ENCODE peak calls at places on chromosome 16, in nine cellular contexts. N is A549; O is stimulated activated CD4-positive, alpha-beta T cell treated with anti-CD3 and anti-CD28 coated beads, Interleukin-1b, Interleukin-23, amount 100 ng/mL, for 4 hours; S is Right ventricle myocardium superior; Z is left colon; A is NCI-H1436; V is amniotic stem cell; M is DND-41; R is GM23338. J is an unnamed sample.

GRCh38 chr16:19913306-19913717 is 28.7 kb upstream of the GPRC5B start:
- DNase-seq in O (no peak), V (no peak), N (no peak), Z (no peak), M (no peak), S (no peak), R (no peak), A (no peak), J (peak; percentile 37)

GRCh38 chr16:31452631-31453106 is 6.6 kb upstream of the ARMC5 start:
- DNase-seq in Z (no peak), N (no peak), A (no peak), S (no peak), M (no peak), O (no peak), R (peak; percentile 42), V (peak; percentile 74), J (no peak)

GRCh38 chr16:88665148-88665547 is 2.3 kb upstream of the MVD start:
- DNase-seq in S (no peak), R (no peak), Z (no peak), N (no peak), O (no peak), M (no peak), A (no peak), V (no peak), J (no peak)

GRCh38 chr16:72739577-72739976 is 308.4 kb downstream of the ZFHX3 start:
- DNase-seq in N (no peak), V (no peak), S (no peak), O (no peak), M (no peak), R (peak; percentile 29), A (no peak), Z (no peak), J (no peak)

GRCh38 chr16:1465567-1465915 is 9.3 kb downstream of the CLCN7 start:
- DNase-seq in M (no peak), R (no peak), Z (no peak), A (no peak), O (no peak), N (no peak), S (no peak), V (no peak), J (no peak)

GRCh38 chr16:2447920-2448583 is 11.9 kb upstream of the TEDC2 start:
- DNase-seq in O (no peak), A (no peak), S (no peak), V (no peak), R (no peak), N (no peak), M (no peak), Z (no peak), J (no peak)

GRCh38 chr16:58652741-58653140 is 23.1 kb upstream of the CNOT1 start:
- DNase-seq in M (no peak), S (no peak), N (no peak), Z (no peak), V (no peak), R (peak; percentile 95), O (no peak), A (no peak), J (no peak)

GRCh38 chr16:11547517-11547916 is 39.2 kb downstream of the LITAF start:
- DNase-seq in R (no peak), Z (no peak), O (no peak), S (no peak), A (no peak), N (no peak), M (no peak), V (no peak), J (no peak)

GRCh38 chr16:12617401-12617819 is 186.3 kb downstream of the CPPED1 start:
- DNase-seq in S (no peak), O (no peak), V (no peak), N (no peak), Z (no peak), A (no peak), R (no peak), M (no peak), J (peak; percentile 3)

GRCh38 chr16:26454102-26454501 is 612.6 kb upstream of the C16orf82 start:
- DNase-seq in Z (no peak), M (no peak), V (no peak), O (no peak), N (no peak), S (no peak), A (peak; percentile 5), R (no peak), J (no peak)

GRCh38 chr16:70635356-70636016 is 10.9 kb upstream of the IL34 start:
- DNase-seq in V (peak; percentile 56), M (no peak), O (no peak), A (no peak), Z (no peak), S (no peak), R (peak; percentile 40), N (no peak), J (no peak)

GRCh38 chr16:16915771-16916170 is 536.8 kb downstream of the NPIPA7 start:
- DNase-seq in V (no peak), A (no peak), R (no peak), O (no peak), M (no peak), N (no peak), Z (no peak), S (no peak), J (peak; percentile 6)

GRCh38 chr16:21167360-21167759 is 8.9 kb downstream of the LDAF1 start:
- DNase-seq in S (no peak), V (no peak), A (no peak), M (no peak), R (no peak), Z (no peak), O (no peak), N (peak; percentile 39), J (no peak)

GRCh38 chr16:30876867-30877266 is 17.0 kb downstream of the BCL7C start:
- DNase-seq in S (no peak), N (no peak), O (no peak), M (no peak), V (no peak), R (peak; percentile 59), A (no peak), Z (peak; percentile 11), J (peak; percentile 37)

GRCh38 chr16:55552621-55553020 is 13.9 kb upstream of the CAPNS2 start:
- DNase-seq in V (peak; percentile 37), M (no peak), N (no peak), A (no peak), R (no peak), S (no peak), Z (no peak), O (no peak), J (no peak)

GRCh38 chr16:11580451-11581086 is 6.2 kb downstream of the LITAF start:
- DNase-seq in N (no peak), R (no peak), A (no peak), Z (no peak), V (no peak), S (no peak), M (no peak), O (no peak), J (no peak)

GRCh38 chr16:58062821-58063220 is 37.3 kb downstream of the MMP15 start:
- DNase-seq in N (no peak), M (no peak), S (no peak), A (no peak), V (no peak), O (no peak), R (no peak), Z (no peak), J (no peak)

GRCh38 chr16:68802190-68802589 is 41.1 kb upstream of the TANGO6 start:
- DNase-seq in V (no peak), R (no peak), A (no peak), N (no peak), M (no peak), Z (no peak), O (no peak), S (no peak), J (no peak)

GRCh38 chr16:86180244-86180643 is 281.3 kb downstream of the IRF8 start:
- DNase-seq in R (no peak), A (no peak), Z (no peak), O (no peak), V (no peak), M (no peak), S (no peak), N (no peak), J (no peak)

GRCh38 chr16:48076455-48077012 is 79.3 kb downstream of the ABCC12 start:
- DNase-seq in S (no peak), A (no peak), M (no peak), O (no peak), N (peak; percentile 34), V (no peak), R (no peak), Z (no peak), J (no peak)

J was measured in DMS79 treated with DMSO at 0.1 percent for 48 hours.